ENCODE peak calls at places on chromosomes 7 and 10, in six cellular contexts. I is heart left ventricle, G is HS-5, X is cardiac muscle cell, J is GM12892, V is ELR. A is an unnamed sample.

GRCh38 chr10:125084191-125085186 is 75.9 kb downstream of the CTBP2 start:
- DNase-seq in I (peak; percentile 86), G (peak; percentile 73), X (no peak), J (no peak), V (peak; percentile 99), A (no peak)

GRCh38 chr10:24153537-24153936 is 55.4 kb upstream of the KIAA1217 start:
- DNase-seq in I (no peak), G (no peak), X (no peak), J (no peak), V (peak; percentile 0), A (no peak)

GRCh38 chr10:71966046-71967004 is 2.1 kb downstream of the CHST3 start:
- DNase-seq in I (no peak), G (no peak), X (no peak), J (no peak), V (peak; percentile 71), A (no peak)

GRCh38 chr7:85021090-85021704 is 165.7 kb downstream of the SEMA3D start:
- DNase-seq in I (no peak), G (no peak), X (peak; percentile 29), J (no peak), V (peak; percentile 45), A (no peak)

GRCh38 chr7:82722946-82723345 is 279.4 kb upstream of the CACNA2D1 start:
- DNase-seq in I (no peak), G (no peak), X (no peak), J (no peak), V (no peak), A (no peak)

GRCh38 chr7:20244334-20244733 is 27.1 kb upstream of the MACC1 start:
- DNase-seq in I (no peak), G (no peak), X (no peak), J (no peak), V (no peak), A (no peak)

GRCh38 chr7:13920053-13920697 is 69.3 kb downstream of the ETV1 start:
- DNase-seq in I (no peak), G (peak; percentile 100), X (peak; percentile 87), J (no peak), V (peak; percentile 100), A (peak; percentile 10)

GRCh38 chr7:82528577-82529305 is 85.2 kb upstream of the CACNA2D1 start:
- DNase-seq in I (no peak), G (no peak), X (no peak), J (no peak), V (peak; percentile 19), A (no peak)

GRCh38 chr10:126480648-126481047 is 92.4 kb upstream of the ADAM12 start:
- DNase-seq in I (no peak), G (no peak), X (no peak), J (no peak), V (no peak), A (no peak)

GRCh38 chr10:97517778-97518561 is 19.2 kb downstream of the UBTD1 start:
- DNase-seq in I (no peak), G (no peak), X (no peak), J (no peak), V (peak; percentile 63), A (peak; percentile 51)

GRCh38 chr10:92142512-92142911 is 148.4 kb downstream of the CPEB3 start:
- DNase-seq in I (no peak), G (no peak), X (no peak), J (no peak), V (peak; percentile 13), A (no peak)

GRCh38 chr7:122364761-122365280 is 60.3 kb upstream of the FEZF1 start:
- DNase-seq in I (no peak), G (no peak), X (no peak), J (no peak), V (no peak), A (no peak)

GRCh38 chr10:79027147-79028055 is 41.4 kb upstream of the ZMIZ1 start:
- DNase-seq in I (no peak), G (no peak), X (no peak), J (no peak), V (no peak), A (no peak)

GRCh38 chr7:42236266-42237161 is 495 bp downstream of the GLI3 start:
- DNase-seq in I (peak; percentile 62), G (no peak), X (peak; percentile 81), J (no peak), V (peak; percentile 77), A (no peak)

A was measured in H1.